ENCODE peak calls at places on chromosomes 3 and 15, in six cellular contexts. P, G, Z, Y, C and S are unnamed samples.
A peak's percentile ranks its signal among the peaks of the same experiment; 100 is the strongest.

GRCh38 chr3:10281951-10282350 is 10.8 kb downstream of the GHRL start:
- DNase-seq in C (no peak), P (no peak), G (peak; percentile 50), Y (no peak), Z (no peak), S (no peak)

GRCh38 chr3:183328164-183328563 is 75.1 kb downstream of the B3GNT5 start:
- DNase-seq in Y (no peak), G (no peak), C (no peak), Z (no peak), P (no peak), S (no peak)

GRCh38 chr15:64130159-64130558 is 21.4 kb upstream of the SNX22 start:
- DNase-seq in Z (no peak), C (no peak), P (no peak), G (no peak), Y (no peak), S (no peak)

GRCh38 chr15:89501646-89502045 is 5.3 kb upstream of the RHCG start:
- DNase-seq in Y (no peak), Z (no peak), G (no peak), C (no peak), P (no peak), S (no peak)

GRCh38 chr3:71010731-71011455 is 572.6 kb downstream of the FOXP1 start:
- DNase-seq in C (no peak), Z (no peak), P (no peak), Y (no peak), G (no peak), S (no peak)

GRCh38 chr3:45465192-45465591 is 76.8 kb downstream of the LARS2 start:
- DNase-seq in C (no peak), G (no peak), Z (no peak), P (no peak), Y (no peak), S (no peak)

GRCh38 chr15:70856177-70856883 is 2.4 kb upstream of the LARP6 start:
- DNase-seq in Y (no peak), P (no peak), G (no peak), C (no peak), Z (no peak), S (no peak)

GRCh38 chr15:43346305-43346704 is 15.9 kb upstream of the LCMT2 start:
- DNase-seq in C (no peak), G (no peak), P (no peak), Z (no peak), Y (no peak), S (no peak)

GRCh38 chr3:144129536-144130214 is 158.1 kb downstream of the DIPK2A start:
- DNase-seq in Z (no peak), P (no peak), Y (no peak), C (no peak), G (no peak), S (no peak)

GRCh38 chr3:11629716-11630115 is 14.0 kb downstream of the VGLL4 start:
- DNase-seq in Z (no peak), G (no peak), C (no peak), Y (no peak), P (no peak), S (no peak)

GRCh38 chr3:159766563-159767185 is 222.0 kb upstream of the IL12A start:
- DNase-seq in Y (no peak), Z (no peak), G (peak; percentile 55), P (no peak), C (no peak), S (peak; percentile 63)

GRCh38 chr3:136861890-136862610 is at the start of gene NCK1:
- DNase-seq in C (peak; percentile 100), G (peak; percentile 99), P (peak; percentile 99), Y (peak; percentile 99), Z (peak; percentile 98), S (peak; percentile 99)

GRCh38 chr15:73941044-73941443 is 14.8 kb downstream of the LOXL1 start:
- DNase-seq in C (no peak), Y (peak; percentile 12), Z (peak; percentile 68), G (peak; percentile 94), P (no peak), S (no peak)

GRCh38 chr3:13102386-13103345 is 29.4 kb upstream of the IQSEC1 start:
- DNase-seq in P (no peak), Y (no peak), C (no peak), G (no peak), Z (no peak), S (no peak)

GRCh38 chr3:156474560-156475389 is 80.1 kb downstream of the SSR3 start:
- DNase-seq in Z (no peak), C (no peak), Y (no peak), P (no peak), G (no peak), S (peak; percentile 80)
- TF ChIP-seq CTCF in Z (peak; percentile 44), C (peak; percentile 30), Y (peak; percentile 17), P (peak; percentile 20), G (peak; percentile 71), S (peak; percentile 76)

GRCh38 chr3:172209333-172210321 is 170.2 kb downstream of the FNDC3B start:
- DNase-seq in G (no peak), P (no peak), Y (no peak), Z (no peak), C (no peak), S (peak; percentile 59)
- H3K4me3 ChIP-seq in G (no peak overlapping the region), P (no peak overlapping the region), Y (no peak overlapping the region), Z (no peak overlapping the region), C (no peak overlapping the region), S (no peak overlapping the region)

DNA sequence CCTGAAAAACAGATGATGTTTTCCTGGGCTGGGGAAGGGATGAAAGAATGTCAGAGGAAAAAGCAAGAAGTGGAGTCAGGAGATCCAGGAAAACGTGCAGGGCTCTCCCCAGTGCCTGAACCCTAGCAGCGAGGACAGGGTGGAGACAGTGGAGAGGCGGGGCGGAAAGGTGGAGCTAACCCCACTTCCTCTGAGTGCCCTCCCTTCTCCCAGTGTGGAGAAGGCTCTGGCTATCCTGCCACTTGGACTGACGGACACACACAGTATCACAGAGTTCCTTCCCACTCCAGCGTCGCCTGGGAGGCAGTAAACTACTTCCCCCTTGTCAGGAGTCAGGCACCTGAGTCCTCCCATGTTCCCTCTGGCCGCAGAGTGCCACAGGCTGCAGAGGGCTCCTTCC is 125.3 kb upstream of the CHRNA7 start:
- DNase-seq in C (no peak), G (no peak), P (no peak), Z (peak; percentile 6), Y (no peak), S (peak; percentile 68)
- H3K27ac ChIP-seq in C (no peak overlapping the region), G (no peak overlapping the region), P (no peak overlapping the region), Z (no peak overlapping the region), Y (no peak overlapping the region), S (no peak overlapping the region)

DNA sequence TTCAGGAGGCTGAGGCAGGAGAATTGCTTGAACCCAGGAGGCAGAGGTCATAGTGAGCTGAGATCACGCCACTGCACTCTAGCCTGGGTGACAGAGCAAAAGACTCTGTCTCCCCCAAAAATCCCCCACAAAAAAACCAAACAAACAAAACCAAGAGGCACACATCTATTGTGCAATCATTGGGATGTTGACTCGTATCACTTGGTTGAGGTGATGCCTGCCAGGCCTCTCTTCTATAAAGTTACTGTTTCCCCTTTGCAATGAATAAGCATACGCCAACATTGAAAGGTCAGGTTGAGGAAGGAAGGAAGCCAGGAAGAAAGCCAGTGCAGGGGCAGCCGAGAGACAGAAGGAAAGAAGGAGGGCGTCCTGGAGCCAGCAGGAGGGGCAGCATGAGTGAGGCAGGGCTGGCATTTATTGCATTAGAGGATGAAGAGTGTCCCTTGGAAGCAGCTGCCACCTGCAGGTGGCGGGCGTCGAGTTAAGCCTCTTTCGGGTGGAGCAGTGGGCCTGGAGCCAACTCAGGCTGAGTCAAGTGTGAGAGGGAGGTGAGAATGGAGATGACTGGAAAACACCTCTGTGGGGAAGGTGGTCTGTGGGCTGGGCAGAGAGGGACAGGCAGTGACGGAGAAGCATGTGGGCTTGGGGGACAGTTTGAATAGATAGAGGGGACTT is 8.3 kb upstream of the CSPG4 start:
- DNase-seq in C (peak; percentile 80), Z (peak; percentile 61), G (no peak), P (peak; percentile 54), Y (peak; percentile 79), S (peak; percentile 90)
- TF ChIP-seq CTCF in C (peak; percentile 21), Z (peak; percentile 12), G (peak; percentile 69), P (peak; percentile 43), Y (peak; percentile 23), S (peak; percentile 78)